ENCODE peak calls at places on chromosomes 1 and 21, in eight cellular contexts. Z, C, L, B, M, X, U and N are unnamed samples.

GRCh38 chr1:178774263-178774662 is 49.2 kb downstream of the RALGPS2 start:
- DNase-seq in Z (no peak), C (peak; percentile 61), L (no peak), B (no peak), M (no peak), X (no peak), U (no peak), N (no peak)

GRCh38 chr1:244314921-244315544 is 136.7 kb downstream of the ADSS2 start:
- DNase-seq in Z (no peak), C (peak; percentile 36), L (no peak), B (no peak), M (no peak), X (no peak), U (no peak), N (no peak)

GRCh38 chr1:37477198-37477931 is 3.0 kb downstream of the ZC3H12A start:
- DNase-seq in Z (no peak), C (peak; percentile 50), L (no peak), B (peak; percentile 86), M (no peak), X (no peak), U (no peak), N (no peak)

GRCh38 chr1:68293609-68294353 is 61.5 kb upstream of the WLS start:
- DNase-seq in Z (no peak), C (peak; percentile 57), L (no peak), B (no peak), M (no peak), X (no peak), U (peak; percentile 98), N (no peak)

GRCh38 chr1:43530483-43531452 is at the start of gene PTPRF:
- DNase-seq in Z (no peak), C (peak; percentile 60), L (no peak), B (peak; percentile 70), M (peak; percentile 60), X (no peak), U (peak; percentile 87), N (no peak)

GRCh38 chr1:38559180-38559874 is 300.2 kb downstream of the RRAGC start:
- DNase-seq in Z (no peak), C (no peak), L (no peak), B (peak; percentile 81), M (peak; percentile 19), X (no peak), U (no peak), N (no peak)

GRCh38 chr1:219123041-219123440 is 50.6 kb upstream of the LYPLAL1 start:
- DNase-seq in Z (no peak), C (peak; percentile 56), L (peak; percentile 43), B (no peak), M (no peak), X (no peak), U (no peak), N (no peak)

GRCh38 chr1:12316331-12316730 is 86.5 kb downstream of the VPS13D start:
- DNase-seq in Z (no peak), C (peak; percentile 12), L (no peak), B (no peak), M (no peak), X (no peak), U (no peak), N (no peak)

GRCh38 chr1:20964540-20965484 is 177.7 kb upstream of the HP1BP3 start:
- DNase-seq in Z (no peak), C (no peak), L (peak; percentile 5), B (peak; percentile 41), M (no peak), X (no peak), U (no peak), N (no peak)

GRCh38 chr1:58839871-58840835 is 56.3 kb upstream of the JUN start:
- DNase-seq in Z (no peak), C (no peak), L (no peak), B (no peak), M (peak; percentile 63), X (peak; percentile 40), U (no peak), N (no peak)

GRCh38 chr1:213135572-213135971 is 84.5 kb downstream of the RPS6KC1 start:
- DNase-seq in Z (no peak), C (peak; percentile 41), L (no peak), B (no peak), M (no peak), X (peak; percentile 7), U (no peak), N (no peak)

GRCh38 chr1:16146888-16147614 is 8.8 kb downstream of the EPHA2 start:
- DNase-seq in Z (no peak), C (peak; percentile 56), L (no peak), B (no peak), M (peak; percentile 80), X (no peak), U (no peak), N (no peak)

GRCh38 chr1:24707659-24708058 is 37.6 kb upstream of the CLIC4 start:
- DNase-seq in Z (no peak), C (peak; percentile 78), L (no peak), B (no peak), M (no peak), X (no peak), U (no peak), N (no peak)

GRCh38 chr1:218778731-218779130 is 394.9 kb upstream of the LYPLAL1 start:
- DNase-seq in Z (no peak), C (no peak), L (no peak), B (no peak), M (no peak), X (no peak), U (no peak), N (no peak)

GRCh38 chr1:22808186-22808845 is 97.7 kb downstream of the EPHB2 start:
- DNase-seq in Z (no peak), C (peak; percentile 71), L (no peak), B (no peak), M (peak; percentile 34), X (peak; percentile 51), U (no peak), N (no peak)

GRCh38 chr1:84600796-84601195 is 26.6 kb upstream of the CTBS start:
- DNase-seq in Z (no peak), C (no peak), L (no peak), B (no peak), M (no peak), X (no peak), U (no peak), N (no peak)

GRCh38 chr1:84606977-84607376 is 32.7 kb upstream of the CTBS start:
- DNase-seq in Z (no peak), C (no peak), L (no peak), B (no peak), M (no peak), X (no peak), U (no peak), N (no peak)

GRCh38 chr1:84603223-84603622 is 29.0 kb upstream of the CTBS start:
- DNase-seq in Z (no peak), C (peak; percentile 77), L (no peak), B (no peak), M (no peak), X (no peak), U (no peak), N (no peak)

GRCh38 chr1:84605157-84605556 is 30.9 kb upstream of the CTBS start:
- DNase-seq in Z (no peak), C (no peak), L (no peak), B (no peak), M (no peak), X (no peak), U (no peak), N (no peak)

DNA sequence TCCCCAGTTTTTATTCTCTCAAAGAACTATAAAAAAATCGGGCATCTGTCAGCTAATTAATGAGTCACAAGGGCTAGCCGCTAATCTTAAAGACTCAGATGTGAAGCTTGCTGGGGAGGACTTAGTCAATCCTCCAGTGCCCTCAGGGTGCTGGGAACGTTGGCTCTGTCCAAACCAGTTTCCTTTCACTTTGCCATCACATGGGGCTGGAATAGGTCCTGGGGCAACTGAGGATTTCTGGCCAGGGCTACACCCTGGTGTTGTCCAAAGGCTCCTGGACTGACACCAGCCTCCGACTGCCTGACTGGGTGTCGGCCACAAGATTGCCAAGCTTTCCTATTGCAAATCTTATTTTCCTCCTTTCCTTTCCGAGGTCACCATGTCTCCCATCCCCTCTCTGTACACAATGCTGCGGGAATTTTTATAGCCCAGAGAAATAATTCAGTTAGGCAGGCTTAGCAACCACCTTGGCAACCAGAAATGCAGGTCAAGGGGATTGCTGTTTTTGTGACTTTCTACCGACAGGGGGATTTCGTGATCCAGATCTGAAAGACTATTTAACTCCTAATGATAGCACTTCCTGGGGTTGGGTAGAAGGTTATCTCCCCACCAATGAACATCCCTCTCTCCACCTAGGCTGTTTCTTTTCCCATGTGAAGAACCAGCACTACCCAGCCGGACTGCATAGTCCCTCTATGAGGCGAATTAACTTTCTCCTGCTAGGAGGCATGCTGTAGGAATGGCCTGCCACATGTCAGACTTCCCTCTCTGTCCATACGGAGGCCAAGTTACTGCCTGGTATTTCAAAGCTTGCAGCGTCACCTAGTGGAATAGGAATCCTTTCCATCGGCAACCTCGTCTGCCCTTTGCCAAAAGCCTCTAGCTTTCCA is 29.9 kb upstream of the CTBS start:
- DNase-seq in Z (peak; percentile 97), C (peak; percentile 93), L (no peak), B (no peak), M (peak; percentile 65), X (peak; percentile 92), U (peak; percentile 30), N (no peak)
- TF ChIP-seq CTCF in Z (peak; percentile 100), C (peak; percentile 68), L (no peak), B (no peak), M (no peak), X (peak; percentile 84), U (peak; percentile 27), N (no peak)

GRCh38 chr1:205630651-205631009 is 1.2 kb downstream of the ELK4 start:
- DNase-seq in Z (no peak), C (no peak), L (no peak), B (no peak), M (no peak), X (no peak), U (no peak), N (no peak)
- TF ChIP-seq CTCF in Z (no peak), C (no peak), L (no peak), B (no peak), M (no peak), X (no peak), U (no peak), N (no peak)

GRCh38 chr21:20445971-20446370 is 552.2 kb upstream of the NCAM2 start:
- DNase-seq in Z (no peak), C (no peak), L (no peak), B (no peak), M (no peak), X (no peak), U (no peak), N (no peak)

DNA sequence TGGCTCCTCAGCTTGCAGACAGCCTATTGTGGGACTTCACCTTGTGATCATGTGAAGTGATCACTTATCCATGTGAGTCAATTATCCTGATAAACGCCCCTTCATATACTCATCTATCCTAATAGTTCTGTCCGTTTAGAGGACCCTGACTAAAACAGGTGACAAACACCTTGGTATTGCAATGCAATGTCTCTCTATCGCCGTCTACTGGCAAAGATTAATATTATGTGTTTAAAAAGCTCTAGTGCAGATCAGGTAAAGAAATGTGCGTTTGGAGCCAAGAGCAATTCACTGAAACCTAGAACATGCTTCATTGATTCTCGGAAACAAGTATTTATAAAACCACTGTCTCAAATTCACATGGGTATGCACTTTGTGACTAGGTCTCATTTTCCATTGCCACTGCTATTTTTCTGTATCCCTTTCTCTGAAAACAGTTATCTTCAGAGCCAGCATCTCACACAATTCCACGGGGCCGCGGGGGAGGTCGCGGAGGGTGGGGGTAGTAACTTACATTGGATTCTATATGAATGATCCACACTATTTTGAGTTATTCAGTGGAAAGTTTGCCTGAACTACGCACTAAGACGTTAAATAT is 554.6 kb upstream of the NCAM2 start:
- DNase-seq in Z (no peak), C (no peak), L (no peak), B (no peak), M (no peak), X (no peak), U (peak; percentile 56), N (no peak)
- TF ChIP-seq CTCF in Z (peak; percentile 72), C (peak; percentile 14), L (peak; percentile 12), B (no peak), M (peak; percentile 22), X (peak; percentile 13), U (peak; percentile 76), N (no peak)

GRCh38 chr1:8970870-8971337 is 25.2 kb downstream of the CA6 start:
- DNase-seq in Z (no peak), C (no peak), L (no peak), B (peak; percentile 61), M (no peak), X (no peak), U (no peak), N (no peak)
- TF ChIP-seq CTCF in Z (no peak), C (no peak), L (no peak), B (no peak), M (no peak), X (no peak), U (no peak), N (no peak)